ENCODE peak calls at places on chromosomes 5 and 9, in six cellular contexts. M, U, K, R, A and Z are unnamed samples.

GRCh38 chr5:171496431-171496830 is 77.0 kb downstream of the FGF18 start:
- DNase-seq in M (no peak), A (peak), K (no peak), U (no peak), R (no peak), Z (no peak)

GRCh38 chr9:106857811-106858470 is 5.0 kb upstream of the ZNF462 start:
- DNase-seq in A (no peak), K (no peak), U (no peak), R (no peak), M (no peak), Z (no peak)

GRCh38 chr9:74645007-74645639 is 148.0 kb downstream of the RORB start:
- DNase-seq in U (peak), R (no peak), A (no peak), M (no peak), K (no peak), Z (no peak)

GRCh38 chr5:126544087-126544740 is 50.8 kb downstream of the ALDH7A1 start:
- DNase-seq in U (no peak), A (no peak), K (no peak), R (no peak), M (no peak), Z (no peak)

GRCh38 chr5:163473613-163474243 is 13.3 kb downstream of the HMMR start:
- DNase-seq in U (peak), K (no peak), M (no peak), A (no peak), R (no peak), Z (no peak)

GRCh38 chr5:133696006-133696584 is 83.8 kb upstream of the FSTL4 start:
- DNase-seq in M (no peak), U (no peak), R (peak), A (no peak), K (peak), Z (no peak)

GRCh38 chr5:161676109-161676508 is 9.4 kb upstream of the GABRA6 start:
- DNase-seq in M (no peak), K (no peak), U (no peak), R (no peak), A (no peak), Z (no peak)

GRCh38 chr9:134390947-134391318 is 64.7 kb downstream of the RXRA start:
- DNase-seq in K (no peak), A (no peak), M (no peak), U (no peak), R (no peak), Z (no peak)

GRCh38 chr9:27535701-27536118 is 6.1 kb upstream of the MOB3B start:
- DNase-seq in M (no peak), K (no peak), R (no peak), A (no peak), U (no peak), Z (no peak)

GRCh38 chr9:6443661-6444060 is 30.7 kb downstream of the UHRF2 start:
- DNase-seq in M (no peak), R (no peak), A (no peak), U (no peak), K (no peak), Z (no peak)

GRCh38 chr5:116572375-116573278 is 2.0 kb downstream of the SEMA6A start:
- DNase-seq in K (peak), R (no peak), U (peak), M (no peak), A (peak), Z (no peak)

GRCh38 chr5:54148062-54148461 is 162.3 kb downstream of the ARL15 start:
- DNase-seq in K (no peak), M (no peak), A (no peak), U (peak), R (no peak), Z (no peak)
- TF ChIP-seq CTCF in K (no peak), M (peak), A (no peak), U (peak), R (no peak), Z (no peak)

GRCh38 chr9:131668439-131669233 is 71.2 kb downstream of the RAPGEF1 start:
- DNase-seq in M (no peak), K (no peak), A (no peak), R (peak), U (peak), Z (peak)
- TF ChIP-seq CTCF in M (peak), K (no peak), A (no peak), R (no peak), U (no peak), Z (no peak)

DNA sequence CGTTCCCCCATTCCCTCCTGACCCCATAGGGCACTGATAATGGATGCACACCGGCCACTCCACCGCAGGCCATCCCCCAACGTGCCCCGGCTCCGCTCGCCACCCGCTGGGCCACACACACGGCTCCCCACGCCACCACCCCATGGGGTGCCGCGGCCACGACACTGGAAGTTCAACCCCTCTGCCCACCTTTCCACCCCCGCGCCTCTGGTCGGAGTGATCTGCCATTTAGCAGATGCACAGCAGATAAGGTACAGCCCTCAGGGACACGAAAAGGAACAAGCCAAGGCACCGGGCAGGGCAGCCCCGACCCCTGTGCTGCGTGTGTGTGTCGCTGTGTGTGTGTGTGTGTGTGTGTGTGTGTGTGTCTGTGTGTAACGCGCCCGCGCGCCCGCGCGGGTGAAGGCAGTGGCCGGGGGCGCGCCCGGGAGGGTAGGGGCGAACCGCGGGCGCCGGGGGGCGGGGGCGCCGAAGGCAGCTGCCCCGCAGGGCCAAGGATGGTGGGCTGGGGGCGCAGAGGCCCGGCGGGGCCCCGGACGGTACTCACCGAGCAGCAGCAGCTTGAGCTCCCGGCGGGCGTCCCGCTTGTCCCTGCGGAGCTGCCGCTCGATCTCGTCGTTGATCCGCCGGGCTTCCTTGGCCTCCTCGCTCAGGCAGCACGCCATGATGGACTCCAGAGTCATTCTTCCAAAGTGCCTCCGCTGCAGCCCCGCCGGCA is 899 bp downstream of the GNAQ start:
- DNase-seq in A (peak), U (no peak), M (no peak), R (peak), K (peak), Z (peak)
- TF ChIP-seq CTCF in A (no peak), U (no peak), M (no peak), R (no peak), K (no peak), Z (no peak)

GRCh38 chr5:103393131-103393754 is 134.7 kb downstream of the MACIR start:
- DNase-seq in U (peak), A (peak), R (no peak), M (no peak), K (peak), Z (no peak)
- TF ChIP-seq CTCF in U (no peak), A (no peak), R (no peak), M (no peak), K (no peak), Z (no peak)

DNA sequence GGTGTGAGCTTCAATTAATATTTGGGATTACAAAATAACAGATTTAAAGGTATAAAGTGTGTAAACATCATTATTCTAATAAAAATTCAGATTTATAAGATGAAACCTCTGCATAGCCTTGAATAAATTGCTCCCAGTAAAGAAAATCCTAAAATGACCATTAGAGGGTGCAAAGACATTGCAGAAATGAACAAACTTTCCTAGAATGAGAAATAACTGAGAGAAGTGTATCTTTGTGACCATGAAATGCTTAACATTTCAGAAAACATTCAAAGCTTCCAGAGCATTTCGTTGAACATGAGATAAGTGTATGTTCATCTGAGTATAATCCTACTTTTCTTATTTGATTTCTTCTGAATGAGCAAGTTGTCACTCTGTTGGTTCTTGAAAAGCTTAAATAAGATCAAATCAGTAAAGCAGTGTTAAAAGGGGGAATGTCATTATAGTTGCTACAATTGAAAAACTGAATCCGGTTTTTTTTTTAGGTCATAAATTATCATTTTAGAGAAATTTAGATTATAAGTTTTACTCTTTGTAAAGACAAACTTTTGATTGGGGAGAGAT is 24.7 kb upstream of the NUDT12 start:
- DNase-seq in U (peak), K (no peak), M (no peak), A (no peak), R (no peak), Z (no peak)
- TF ChIP-seq CTCF in U (peak), K (no peak), M (peak), A (no peak), R (no peak), Z (no peak)